ENCODE peak calls at places on chromosomes 12 and 14, in four cellular contexts. One of them, this sample, is unnamed.

GRCh38 chr12:75844985-75845384 is 186.6 kb downstream of the PHLDA1 start:
- DNase-seq in GM12878: no peak
- DNase-seq in HepG2: no peak
- DNase-seq in K562: no peak
- DNase-seq in this sample: no peak

GRCh38 chr14:89617471-89618291 is 200.6 kb upstream of the FOXN3 start:
- DNase-seq in GM12878: no peak
- DNase-seq in HepG2: peak
- DNase-seq in K562: no peak
- DNase-seq in this sample: no peak

GRCh38 chr12:1838223-1838993 is 18.0 kb downstream of the LRTM2 start:
- DNase-seq in GM12878: no peak
- DNase-seq in HepG2: no peak
- DNase-seq in K562: no peak
- DNase-seq in this sample: no peak

GRCh38 chr12:96327346-96327745 is 72.9 kb downstream of the CDK17 start:
- DNase-seq in GM12878: peak
- DNase-seq in HepG2: no peak
- DNase-seq in K562: no peak
- DNase-seq in this sample: no peak

GRCh38 chr14:100787659-100788058 is 38.3 kb upstream of the MEG3 start:
- DNase-seq in GM12878: no peak
- DNase-seq in HepG2: no peak
- DNase-seq in K562: no peak
- DNase-seq in this sample: no peak

GRCh38 chr12:28079539-28079938 is 107.0 kb upstream of the PTHLH start:
- DNase-seq in GM12878: no peak
- DNase-seq in HepG2: no peak
- DNase-seq in K562: no peak
- DNase-seq in this sample: no peak

GRCh38 chr12:25438638-25439037 is 114.4 kb downstream of the LMNTD1 start:
- DNase-seq in GM12878: no peak
- DNase-seq in HepG2: no peak
- DNase-seq in K562: no peak
- DNase-seq in this sample: no peak

GRCh38 chr12:93569656-93570551 is 2.6 kb upstream of the SOCS2 start:
- DNase-seq in GM12878: no peak
- DNase-seq in HepG2: peak
- DNase-seq in K562: peak
- DNase-seq in this sample: peak

GRCh38 chr12:96981053-96981452 is 74.0 kb downstream of the NEDD1 start:
- DNase-seq in GM12878: no peak
- DNase-seq in HepG2: no peak
- DNase-seq in K562: no peak
- DNase-seq in this sample: no peak

GRCh38 chr12:67710582-67710981 is 62.0 kb downstream of the DYRK2 start:
- DNase-seq in GM12878: peak
- DNase-seq in HepG2: peak
- DNase-seq in K562: no peak
- DNase-seq in this sample: no peak

GRCh38 chr14:54087376-54087775 is 130.8 kb upstream of the BMP4 start:
- DNase-seq in GM12878: no peak
- DNase-seq in HepG2: no peak
- DNase-seq in K562: no peak
- DNase-seq in this sample: no peak

GRCh38 chr12:127455347-127456265 is 811.4 kb upstream of the TMEM132C start:
- DNase-seq in GM12878: no peak
- DNase-seq in HepG2: no peak
- DNase-seq in K562: no peak
- DNase-seq in this sample: peak

GRCh38 chr14:90388437-90388836 is 8.4 kb upstream of the CALM1 start:
- DNase-seq in GM12878: no peak
- DNase-seq in HepG2: no peak
- DNase-seq in K562: peak
- DNase-seq in this sample: peak

GRCh38 chr14:25484194-25484593 is 434.2 kb upstream of the STXBP6 start:
- DNase-seq in GM12878: no peak
- DNase-seq in HepG2: no peak
- DNase-seq in K562: no peak
- DNase-seq in this sample: no peak

GRCh38 chr12:124481257-124481750 is 86.1 kb downstream of the NCOR2 start:
- DNase-seq in GM12878: no peak
- DNase-seq in HepG2: peak
- DNase-seq in K562: no peak
- DNase-seq in this sample: no peak

GRCh38 chr12:124332068-124332672 is 37.3 kb downstream of the RFLNA start:
- DNase-seq in GM12878: no peak
- DNase-seq in HepG2: no peak
- DNase-seq in K562: peak
- DNase-seq in this sample: peak

GRCh38 chr12:67748761-67749075 is 100.2 kb downstream of the DYRK2 start:
- DNase-seq in GM12878: no peak
- DNase-seq in HepG2: no peak
- DNase-seq in K562: no peak
- DNase-seq in this sample: no peak

GRCh38 chr14:67459336-67459735 is 29.2 kb downstream of the TMEM229B start:
- DNase-seq in GM12878: no peak
- DNase-seq in HepG2: no peak
- DNase-seq in K562: no peak
- DNase-seq in this sample: no peak

GRCh38 chr14:98937712-98938505 is 334.1 kb downstream of the BCL11B start:
- DNase-seq in GM12878: no peak
- DNase-seq in HepG2: no peak
- DNase-seq in K562: no peak
- DNase-seq in this sample: no peak

GRCh38 chr14:83994020-83994419 is 1535.9 kb upstream of the FLRT2 start:
- DNase-seq in GM12878: no peak
- DNase-seq in HepG2: no peak
- DNase-seq in K562: no peak
- DNase-seq in this sample: no peak

GRCh38 chr12:96774501-96775256 is 132.4 kb upstream of the NEDD1 start:
- DNase-seq in GM12878: no peak
- DNase-seq in HepG2: no peak
- DNase-seq in K562: no peak
- DNase-seq in this sample: no peak

GRCh38 chr12:70948976-70949336 is 28.4 kb upstream of the PTPRR start:
- DNase-seq in GM12878: no peak
- DNase-seq in HepG2: no peak
- DNase-seq in K562: no peak
- DNase-seq in this sample: no peak

GRCh38 chr14:37899365-37899764 is 303.9 kb downstream of the TTC6 start:
- DNase-seq in GM12878: no peak
- DNase-seq in HepG2: no peak
- DNase-seq in K562: no peak
- DNase-seq in this sample: no peak

GRCh38 chr12:48580831-48581230 is 11.0 kb upstream of the LALBA start:
- DNase-seq in GM12878: no peak
- DNase-seq in HepG2: no peak
- DNase-seq in K562: no peak
- DNase-seq in this sample: no peak

GRCh38 chr12:63991036-63991547 is 146.6 kb downstream of the SRGAP1 start:
- DNase-seq in GM12878: no peak
- DNase-seq in HepG2: no peak
- DNase-seq in K562: no peak
- DNase-seq in this sample: no peak

GRCh38 chr12:112419269-112420133 is 754 bp downstream of the PTPN11 start:
- DNase-seq in GM12878: no peak
- DNase-seq in HepG2: peak
- DNase-seq in K562: peak
- DNase-seq in this sample: peak

GRCh38 chr12:67915335-67915851 is 73.9 kb upstream of the IFNG-AS1 start:
- DNase-seq in GM12878: no peak
- DNase-seq in HepG2: peak
- DNase-seq in K562: no peak
- DNase-seq in this sample: no peak

GRCh38 chr12:84599539-84599938 is 313.1 kb downstream of the SLC6A15 start:
- DNase-seq in GM12878: no peak
- DNase-seq in HepG2: no peak
- DNase-seq in K562: no peak
- DNase-seq in this sample: no peak
- TF ChIP-seq TCF7 in GM12878: no peak
- TF ChIP-seq TCF7 in HepG2: no peak
- TF ChIP-seq TCF7 in K562: no peak
- TF ChIP-seq TCF7 in this sample: no peak

GRCh38 chr14:93076755-93077154 is 39.0 kb downstream of the ITPK1 start:
- DNase-seq in GM12878: no peak
- DNase-seq in HepG2: no peak
- DNase-seq in K562: no peak
- DNase-seq in this sample: no peak

GRCh38 chr14:93078830-93079229 is 36.9 kb downstream of the ITPK1 start:
- DNase-seq in GM12878: no peak
- DNase-seq in HepG2: no peak
- DNase-seq in K562: no peak
- DNase-seq in this sample: no peak

GRCh38 chr14:93079865-93080403 is 35.8 kb downstream of the ITPK1 start:
- DNase-seq in GM12878: no peak
- DNase-seq in HepG2: no peak
- DNase-seq in K562: no peak
- DNase-seq in this sample: no peak

GRCh38 chr14:93081875-93082570 is 33.7 kb downstream of the ITPK1 start:
- DNase-seq in GM12878: no peak
- DNase-seq in HepG2: no peak
- DNase-seq in K562: no peak
- DNase-seq in this sample: no peak

DNA sequence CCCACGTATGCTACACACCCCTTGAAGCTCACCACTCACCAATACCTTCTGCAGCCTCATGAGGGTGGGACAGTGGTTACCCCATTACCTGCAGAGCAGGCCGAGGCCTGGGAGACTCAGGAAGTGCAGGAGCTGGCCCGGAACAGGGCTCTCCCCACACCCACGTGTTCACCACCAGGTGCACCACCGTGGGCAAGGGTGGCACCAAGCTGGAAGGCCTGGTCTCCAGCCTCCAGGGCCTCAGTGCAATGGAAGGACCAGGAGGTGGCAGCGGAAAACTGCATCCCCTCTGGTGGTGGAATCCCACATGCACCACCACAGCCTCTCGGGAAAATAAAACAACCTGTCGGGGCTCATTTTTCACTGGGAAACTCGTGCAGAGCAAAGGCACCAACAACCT is 36.4 kb downstream of the ITPK1 start:
- DNase-seq in GM12878: no peak
- DNase-seq in HepG2: no peak
- DNase-seq in K562: no peak
- DNase-seq in this sample: no peak
- TF ChIP-seq CTCF in GM12878: no peak
- TF ChIP-seq CTCF in HepG2: no peak
- TF ChIP-seq CTCF in K562: no peak
- TF ChIP-seq CTCF in this sample: no peak

DNA sequence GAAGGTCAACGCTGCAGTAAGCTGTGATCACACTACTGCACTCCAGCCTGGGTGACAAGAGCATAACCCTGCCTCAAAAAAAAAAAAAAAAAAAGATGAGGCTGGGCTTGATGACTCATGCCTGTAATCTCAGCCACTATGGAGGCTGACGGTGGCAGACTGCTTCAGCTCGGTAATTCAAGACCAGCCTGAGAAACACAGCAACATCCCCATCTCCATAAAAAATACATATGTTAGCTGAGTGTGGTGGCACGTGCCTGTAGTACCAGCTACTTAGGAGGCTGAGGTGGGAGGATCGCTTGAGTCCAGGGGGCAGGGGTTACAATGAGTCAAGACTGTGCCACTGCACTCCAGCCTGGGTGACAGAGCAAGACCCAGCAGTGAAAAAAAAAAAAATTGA is 50.4 kb downstream of the GXYLT1 start:
- DNase-seq in GM12878: no peak
- DNase-seq in HepG2: no peak
- DNase-seq in K562: peak
- DNase-seq in this sample: no peak
- TF ChIP-seq TCF7 in GM12878: no peak
- TF ChIP-seq TCF7 in HepG2: no peak
- TF ChIP-seq TCF7 in K562: no peak
- TF ChIP-seq TCF7 in this sample: no peak

DNA sequence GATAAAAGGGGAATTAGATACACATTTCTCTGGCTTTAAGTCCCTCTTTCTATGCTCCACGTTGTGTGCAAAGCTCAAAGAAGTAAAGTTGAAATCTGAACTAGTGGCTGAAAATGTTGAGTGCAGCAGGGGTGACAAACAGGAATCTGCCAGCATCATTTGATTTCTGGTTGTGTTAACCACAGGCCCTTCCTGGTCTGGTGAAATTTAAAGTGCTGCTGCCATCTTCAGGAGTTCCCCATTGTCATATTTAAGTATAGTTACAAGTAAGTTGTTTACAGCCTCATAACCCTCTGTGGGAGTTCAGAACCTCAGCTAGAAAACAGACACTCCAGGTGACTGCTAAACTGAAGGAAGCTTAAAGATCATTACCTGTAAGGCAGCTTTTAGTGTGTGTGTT is 90.9 kb upstream of the CCDC196 start:
- DNase-seq in GM12878: no peak
- DNase-seq in HepG2: no peak
- DNase-seq in K562: no peak
- DNase-seq in this sample: no peak
- TF ChIP-seq CTCF in GM12878: peak
- TF ChIP-seq CTCF in HepG2: no peak
- TF ChIP-seq CTCF in K562: no peak
- TF ChIP-seq CTCF in this sample: no peak

GRCh38 chr12:53596920-53597363 is 29.2 kb downstream of the ATF7 start:
- DNase-seq in GM12878: no peak
- DNase-seq in HepG2: no peak
- DNase-seq in K562: no peak
- DNase-seq in this sample: no peak
- TF ChIP-seq TCF7 in GM12878: no peak
- TF ChIP-seq TCF7 in HepG2: no peak
- TF ChIP-seq TCF7 in K562: no peak
- TF ChIP-seq TCF7 in this sample: no peak

GRCh38 chr14:21874167-21874566 is 200.5 kb upstream of the OR4E1 start:
- DNase-seq in GM12878: no peak
- DNase-seq in HepG2: no peak
- DNase-seq in K562: no peak
- DNase-seq in this sample: no peak
- TF ChIP-seq CTCF in GM12878: no peak
- TF ChIP-seq CTCF in HepG2: no peak
- TF ChIP-seq CTCF in K562: no peak
- TF ChIP-seq CTCF in this sample: no peak

DNA sequence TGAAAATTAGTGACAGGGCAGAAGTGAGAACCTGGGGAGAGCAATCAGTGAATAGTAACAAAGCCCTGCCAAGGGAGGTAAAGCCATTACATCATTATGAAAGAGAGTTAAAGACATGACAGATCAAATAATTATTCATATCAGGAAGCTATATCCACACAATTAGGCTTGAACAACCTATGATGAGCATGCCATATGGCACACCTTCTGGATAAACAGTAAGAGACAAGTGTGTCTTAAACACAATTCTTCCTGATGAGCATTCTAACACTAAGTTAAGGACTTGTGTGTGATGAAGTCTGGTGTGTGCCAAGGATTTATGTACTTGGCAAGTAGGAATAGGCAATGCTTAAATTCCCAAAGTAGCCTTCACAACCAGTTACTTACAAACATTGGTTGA is 76.1 kb downstream of the GALNT4 start:
- DNase-seq in GM12878: no peak
- DNase-seq in HepG2: no peak
- DNase-seq in K562: no peak
- DNase-seq in this sample: no peak
- TF ChIP-seq TCF7 in GM12878: no peak
- TF ChIP-seq TCF7 in HepG2: no peak
- TF ChIP-seq TCF7 in K562: no peak
- TF ChIP-seq TCF7 in this sample: no peak

GRCh38 chr14:72608391-72609204 is 285.3 kb downstream of the DPF3 start:
- DNase-seq in GM12878: no peak
- DNase-seq in HepG2: no peak
- DNase-seq in K562: peak
- DNase-seq in this sample: no peak
- TF ChIP-seq CTCF in GM12878: no peak
- TF ChIP-seq CTCF in HepG2: no peak
- TF ChIP-seq CTCF in K562: no peak
- TF ChIP-seq CTCF in this sample: no peak

This sample was measured in WTC11.